ENCODE peak calls at places on chromosomes 13 and 19, in five cellular contexts. One of them, this sample, is unnamed.

GRCh38 chr13:78875792-78876580 is 217.0 kb upstream of the OBI1 start:
- DNase-seq in T-helper 2 cell: no peak
- DNase-seq in psoas muscle: no peak
- DNase-seq in heart right ventricle: no peak
- DNase-seq in T-cell: no peak
- DNase-seq in this sample: no peak

GRCh38 chr13:51178456-51179074 is 43.6 kb upstream of the FAM124A start:
- DNase-seq in psoas muscle: no peak
- DNase-seq in T-helper 2 cell: no peak
- DNase-seq in heart right ventricle: no peak
- DNase-seq in T-cell: no peak
- DNase-seq in this sample: no peak

GRCh38 chr13:30567072-30567471 is 50.6 kb upstream of the USPL1 start:
- DNase-seq in psoas muscle: no peak
- DNase-seq in T-helper 2 cell: no peak
- DNase-seq in T-cell: no peak
- DNase-seq in heart right ventricle: no peak
- DNase-seq in this sample: no peak

GRCh38 chr19:48391100-48392005 is at the start of gene KDELR1:
- DNase-seq in T-cell: peak; percentile 68
- DNase-seq in heart right ventricle: peak; percentile 78
- DNase-seq in psoas muscle: peak; percentile 70
- DNase-seq in T-helper 2 cell: peak; percentile 66
- DNase-seq in this sample: peak; percentile 90

GRCh38 chr19:1488282-1488601 is 1.9 kb downstream of the PCSK4 start:
- DNase-seq in psoas muscle: no peak
- DNase-seq in heart right ventricle: no peak
- DNase-seq in T-cell: no peak
- DNase-seq in T-helper 2 cell: no peak
- DNase-seq in this sample: peak; percentile 29

GRCh38 chr19:10744848-10745293 is 27.0 kb downstream of the DNM2 start:
- DNase-seq in psoas muscle: no peak
- DNase-seq in T-helper 2 cell: no peak
- DNase-seq in T-cell: no peak
- DNase-seq in heart right ventricle: no peak
- DNase-seq in this sample: no peak

GRCh38 chr13:112574476-112575294 is 13.3 kb downstream of the TUBGCP3 start:
- DNase-seq in T-helper 2 cell: no peak
- DNase-seq in T-cell: no peak
- DNase-seq in heart right ventricle: no peak
- DNase-seq in psoas muscle: no peak
- DNase-seq in this sample: no peak

GRCh38 chr19:34336781-34337271 is 28.2 kb upstream of the GPI start:
- DNase-seq in psoas muscle: no peak
- DNase-seq in T-cell: peak; percentile 44
- DNase-seq in heart right ventricle: peak; percentile 44
- DNase-seq in T-helper 2 cell: peak; percentile 27
- DNase-seq in this sample: no peak

GRCh38 chr13:24097064-24097463 is 63.5 kb upstream of the SPATA13 start:
- DNase-seq in T-cell: no peak
- DNase-seq in T-helper 2 cell: no peak
- DNase-seq in psoas muscle: no peak
- DNase-seq in heart right ventricle: no peak
- DNase-seq in this sample: no peak

GRCh38 chr13:18953139-18953930 is 228.3 kb downstream of the TUBA3C start:
- DNase-seq in T-helper 2 cell: no peak
- DNase-seq in heart right ventricle: no peak
- DNase-seq in T-cell: no peak
- DNase-seq in psoas muscle: no peak
- DNase-seq in this sample: no peak